ENCODE peak calls at places on chromosome 7, in four cellular contexts. X, G, Q and K are unnamed samples.

GRCh38 chr7:84154991-84155781 is 39.4 kb downstream of the SEMA3A start:
- DNase-seq in X (no peak), G (no peak), Q (no peak), K (no peak)

GRCh38 chr7:2010551-2011265 is 222.0 kb downstream of the MAD1L1 start:
- DNase-seq in X (peak; percentile 34), G (peak; percentile 10), Q (no peak), K (no peak)

GRCh38 chr7:96563409-96563808 is 146.2 kb downstream of the SEM1 start:
- DNase-seq in X (no peak), G (no peak), Q (no peak), K (no peak)

GRCh38 chr7:129351320-129351719 is 82.9 kb upstream of the STRIP2 start:
- DNase-seq in X (no peak), G (no peak), Q (peak; percentile 57), K (no peak)

GRCh38 chr7:29806793-29807178 is 478 bp downstream of the WIPF3 start:
- DNase-seq in X (no peak), G (no peak), Q (no peak), K (no peak)

GRCh38 chr7:75842836-75843446 is 29.3 kb upstream of the CCL24 start:
- DNase-seq in X (no peak), G (no peak), Q (peak; percentile 98), K (no peak)

GRCh38 chr7:134890246-134891240 is 95.8 kb upstream of the AGBL3 start:
- DNase-seq in X (no peak), G (no peak), Q (peak; percentile 69), K (no peak)

GRCh38 chr7:129952164-129952652 is 552 bp downstream of the UBE2H start:
- DNase-seq in X (peak; percentile 77), G (peak; percentile 78), Q (no peak), K (peak; percentile 44)

GRCh38 chr7:143299840-143300239 is 11.7 kb downstream of the CASP2 start:
- DNase-seq in X (no peak), G (peak; percentile 69), Q (no peak), K (no peak)

GRCh38 chr7:46930336-46930735 is 651.6 kb downstream of the TNS3 start:
- DNase-seq in X (no peak), G (no peak), Q (peak; percentile 91), K (no peak)

GRCh38 chr7:82257118-82257695 is 186.4 kb downstream of the CACNA2D1 start:
- DNase-seq in X (no peak), G (no peak), Q (no peak), K (no peak)

GRCh38 chr7:25675789-25676474 is 447.6 kb upstream of the NPVF start:
- DNase-seq in X (no peak), G (no peak), Q (no peak), K (no peak)

GRCh38 chr7:14095233-14095950 is 105.9 kb upstream of the ETV1 start:
- DNase-seq in X (no peak), G (no peak), Q (no peak), K (no peak)

GRCh38 chr7:14096159-14096558 is 106.7 kb upstream of the ETV1 start:
- DNase-seq in X (no peak), G (no peak), Q (no peak), K (no peak)

DNA sequence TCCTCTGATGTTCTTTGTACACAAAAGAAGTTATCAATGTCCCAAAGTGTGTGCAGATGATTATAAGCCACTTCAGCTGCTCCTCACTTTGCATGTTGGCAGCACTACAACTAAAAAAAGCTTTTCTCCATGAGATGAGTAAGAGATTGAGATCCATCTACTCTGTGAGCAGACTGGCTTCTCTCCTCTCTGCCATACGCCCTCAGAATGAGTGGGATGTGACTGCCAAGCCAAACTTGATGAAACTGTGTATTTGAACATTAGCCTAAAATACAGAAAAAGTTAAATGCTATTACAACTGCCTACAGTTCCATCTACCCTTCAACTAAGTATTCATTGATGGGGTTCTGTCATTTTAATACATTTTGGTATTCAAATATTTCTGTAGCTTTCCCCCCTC is 102.9 kb upstream of the ETV1 start:
- DNase-seq in X (no peak), G (no peak), Q (no peak), K (no peak)
- H3K4me3 ChIP-seq in X (no peak overlapping the region), G (no peak overlapping the region), Q (no peak overlapping the region), K (no peak overlapping the region)

GRCh38 chr7:114942443-114943175 is 20.7 kb downstream of the MDFIC start:
- DNase-seq in X (no peak), G (no peak), Q (no peak), K (no peak)
- H3K4me3 ChIP-seq in X (no peak overlapping the region), G (no peak overlapping the region), Q (no peak overlapping the region), K (no peak overlapping the region)

DNA sequence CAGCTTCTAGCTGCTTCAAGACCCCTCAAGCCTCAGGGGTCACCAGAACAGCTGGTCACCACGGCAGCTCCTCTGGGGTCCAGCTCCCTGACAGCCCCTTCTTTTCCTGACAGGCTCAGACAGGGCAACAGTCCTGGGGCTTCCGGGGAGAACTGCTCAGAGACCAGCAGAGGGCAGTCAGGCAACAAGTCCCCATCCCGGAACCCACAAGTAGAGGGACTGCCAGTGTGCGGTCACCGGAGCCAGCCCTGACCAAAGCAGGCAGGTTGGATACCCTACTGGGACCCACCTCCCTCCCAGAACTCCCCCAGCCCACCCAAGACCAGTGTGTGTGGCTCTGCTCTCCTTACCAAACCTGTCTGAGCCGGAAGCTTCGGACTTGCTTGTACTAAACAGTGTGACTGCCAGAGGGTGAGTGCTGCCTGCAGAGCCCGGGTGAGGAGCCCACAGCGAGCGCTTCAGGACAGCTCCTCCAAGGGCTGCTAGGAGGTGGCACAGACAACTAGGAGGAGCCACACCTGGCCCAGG is 40.3 kb downstream of the YKT6 start:
- DNase-seq in X (peak; percentile 78), G (peak; percentile 75), Q (peak; percentile 88), K (peak; percentile 72)
- H3K4me3 ChIP-seq in X (no peak overlapping the region), G (no peak overlapping the region), Q (no peak overlapping the region), K (no peak overlapping the region)

GRCh38 chr7:119903090-119903489 is 369.9 kb upstream of the KCND2 start:
- DNase-seq in X (no peak), G (no peak), Q (no peak), K (no peak)

GRCh38 chr7:119905495-119905894 is 367.5 kb upstream of the KCND2 start:
- DNase-seq in X (no peak), G (no peak), Q (no peak), K (no peak)

GRCh38 chr7:119908948-119909347 is 364.0 kb upstream of the KCND2 start:
- DNase-seq in X (no peak), G (no peak), Q (no peak), K (no peak)
- H3K4me3 ChIP-seq in X (no peak overlapping the region), G (no peak overlapping the region), Q (no peak overlapping the region), K (no peak overlapping the region)

DNA sequence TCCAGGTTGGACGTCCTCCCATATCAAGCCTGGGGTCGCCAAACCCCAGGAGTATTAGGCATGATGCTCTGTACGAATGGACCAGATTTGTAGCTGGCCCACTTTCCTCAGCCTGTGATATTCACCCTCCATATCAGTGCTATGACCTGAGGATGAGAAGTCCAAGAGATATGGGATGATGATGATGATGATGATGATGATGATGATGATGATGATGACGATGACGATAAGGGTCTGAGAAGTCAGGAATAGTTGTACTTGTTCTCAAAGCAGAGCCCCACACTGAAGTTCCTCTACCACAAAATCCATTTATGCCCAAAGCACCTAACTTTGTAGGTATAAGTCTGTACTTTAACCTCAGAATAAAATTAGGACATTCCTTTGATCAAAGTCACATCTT is 50.7 kb downstream of the AMPH start:
- DNase-seq in X (no peak), G (no peak), Q (no peak), K (no peak)
- H3K4me3 ChIP-seq in X (no peak overlapping the region), G (no peak overlapping the region), Q (no peak overlapping the region), K (no peak overlapping the region)

GRCh38 chr7:108132551-108133265 is 2.5 kb upstream of the LAMB4 start:
- DNase-seq in X (no peak), G (no peak), Q (no peak), K (no peak)
- H3K4me3 ChIP-seq in X (no peak overlapping the region), G (no peak overlapping the region), Q (no peak overlapping the region), K (no peak overlapping the region)

GRCh38 chr7:151632750-151633515 is 113.2 kb upstream of the RHEB start:
- DNase-seq in X (peak; percentile 72), G (peak; percentile 75), Q (peak; percentile 43), K (peak; percentile 54)
- H3K4me3 ChIP-seq in X (peak overlapping the region; percentile 57), G (peak overlapping the region; percentile 15), Q (peak overlapping the region; percentile 42), K (peak overlapping the region; percentile 36)